ENCODE peak calls at places on chromosomes 5 and 9, in seven cellular contexts. A is epithelial cell of esophagus; U is CD8-positive, alpha-beta T cell; X is AG04450; E is astrocyte of the spinal cord; O is CD4-positive, alpha-beta memory T cell; C is psoas muscle. J is an unnamed sample.

GRCh38 chr5:68273717-68274409 is 58.3 kb downstream of the PIK3R1 start:
- DNase-seq in C (no peak), O (no peak), A (peak), X (no peak), U (no peak), E (no peak), J (no peak)

GRCh38 chr5:96321371-96321770 is 111.7 kb downstream of the PCSK1 start:
- DNase-seq in C (no peak), E (no peak), A (peak), O (no peak), X (no peak), U (no peak), J (no peak)

GRCh38 chr9:109967651-109968331 is 187.8 kb downstream of the PALM2AKAP2 start:
- DNase-seq in C (no peak), A (no peak), U (no peak), O (no peak), E (no peak), X (no peak), J (no peak)

GRCh38 chr5:43702815-43703214 is 99.8 kb downstream of the NNT start:
- DNase-seq in O (no peak), E (peak), C (no peak), X (no peak), A (no peak), U (no peak), J (no peak)

GRCh38 chr5:125348221-125348692 is 601.8 kb upstream of the ZNF608 start:
- DNase-seq in A (no peak), E (peak), X (no peak), C (peak), U (no peak), O (no peak), J (no peak)

GRCh38 chr5:132354381-132354780 is 15.1 kb upstream of the SLC22A5 start:
- DNase-seq in A (no peak), C (no peak), X (no peak), E (no peak), O (no peak), U (no peak), J (no peak)

GRCh38 chr5:60334281-60334713 is 365.7 kb downstream of the DEPDC1B start:
- DNase-seq in C (no peak), X (no peak), O (no peak), U (no peak), A (peak), E (peak), J (no peak)

GRCh38 chr5:149371296-149371962 is 7.7 kb downstream of the IL17B start:
- DNase-seq in O (peak), X (no peak), E (peak), U (peak), C (peak), A (peak), J (peak)

GRCh38 chr5:16428359-16428758 is 37.2 kb downstream of the ZNF622 start:
- DNase-seq in U (no peak), A (no peak), X (no peak), E (no peak), C (no peak), O (no peak), J (no peak)

GRCh38 chr9:110351009-110351467 is 13.4 kb upstream of the TXNDC8 start:
- DNase-seq in X (peak), A (peak), C (no peak), O (no peak), U (no peak), E (peak), J (no peak)

GRCh38 chr9:123488683-123489321 is 132.8 kb downstream of the CRB2 start:
- DNase-seq in X (no peak), U (no peak), C (no peak), A (no peak), O (no peak), E (no peak), J (no peak)

GRCh38 chr5:97208714-97209113 is 25.7 kb upstream of the RIOK2 start:
- DNase-seq in C (no peak), U (no peak), X (no peak), O (no peak), A (no peak), E (no peak), J (no peak)

GRCh38 chr9:87381050-87381711 is 116.5 kb upstream of the DAPK1 start:
- DNase-seq in O (no peak), U (no peak), X (no peak), C (no peak), A (no peak), E (peak), J (no peak)

GRCh38 chr9:89234636-89235035 is 56.0 kb upstream of the SHC3 start:
- DNase-seq in C (peak), U (no peak), O (no peak), E (peak), X (no peak), A (peak), J (no peak)

DNA sequence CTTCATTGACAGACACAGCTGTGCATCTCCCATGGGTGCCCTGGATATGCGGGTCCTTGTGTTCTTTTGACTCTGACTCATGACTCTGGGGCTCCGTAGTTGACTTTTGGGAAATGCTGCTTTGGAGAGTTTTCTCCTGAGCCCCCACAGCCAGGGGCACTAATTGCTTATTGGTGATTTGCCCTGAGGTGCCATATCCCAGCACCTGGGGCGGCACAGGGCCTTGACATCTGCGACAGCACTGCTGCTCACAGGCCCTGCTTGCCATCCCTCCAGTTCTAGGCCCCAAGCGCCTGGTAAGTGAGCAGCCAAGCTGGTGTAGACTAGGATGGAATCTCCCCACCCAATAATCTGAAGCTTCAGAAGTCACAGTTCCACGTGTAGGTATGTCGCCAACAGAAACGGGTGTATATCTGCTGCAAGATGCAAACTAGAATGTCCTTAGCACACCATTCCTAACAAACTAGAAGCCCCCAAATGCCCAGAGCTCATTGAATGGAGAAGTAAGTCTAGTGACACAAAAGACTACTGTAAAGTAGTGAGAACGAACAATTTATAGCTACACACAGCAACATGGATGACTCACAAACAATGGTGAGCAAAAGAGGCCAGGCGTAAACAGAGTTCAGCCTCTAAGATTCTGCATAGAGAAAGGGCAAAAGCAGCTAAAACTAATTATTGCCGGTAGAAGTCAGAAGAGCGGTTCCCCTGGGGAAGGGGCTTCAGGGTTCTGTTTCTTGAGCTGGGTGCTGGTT is 74.9 kb downstream of the AMBP start:
- DNase-seq in U (no peak), X (no peak), E (peak), A (no peak), C (no peak), O (no peak), J (peak)
- H3K4me3 ChIP-seq in U (no peak), X (no peak), E (no peak), A (no peak), C (no peak), O (no peak), J (no peak)

DNA sequence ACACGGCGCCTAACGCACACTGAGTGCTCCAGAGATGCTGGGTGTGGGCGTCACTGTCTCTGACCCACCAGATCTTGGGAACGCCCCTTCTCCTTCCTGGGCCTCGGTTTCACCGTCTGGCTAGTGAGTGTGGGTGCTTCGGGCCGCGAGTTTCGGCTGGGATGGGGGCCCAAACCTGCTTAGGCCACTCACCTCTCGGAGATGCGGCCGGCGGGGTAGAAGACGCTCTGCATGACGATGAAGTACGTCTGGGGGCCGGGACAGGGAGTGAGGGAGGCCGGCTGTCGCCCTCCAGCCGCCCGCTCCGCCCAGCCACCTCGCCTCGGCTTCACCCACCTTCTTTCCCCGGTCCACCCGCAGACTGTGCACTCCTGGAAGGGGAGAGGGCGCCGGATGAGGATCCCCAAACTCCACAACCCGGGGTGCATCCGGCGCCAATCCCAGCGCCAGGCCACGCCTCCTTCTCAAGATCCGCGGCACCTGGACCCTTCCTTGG is 3.6 kb downstream of the PIP5KL1 start:
- DNase-seq in C (no peak), E (no peak), O (no peak), U (no peak), X (no peak), A (peak), J (no peak)
- H3K4me3 ChIP-seq in C (no peak), E (peak), O (no peak), U (peak), X (peak), A (peak), J (peak)

GRCh38 chr9:129794549-129794948 is 8.4 kb upstream of the TOR1B start:
- DNase-seq in E (no peak), O (no peak), A (no peak), C (no peak), X (no peak), U (no peak), J (no peak)
- H3K4me3 ChIP-seq in E (no peak), O (no peak), A (no peak), C (no peak), X (no peak), U (no peak), J (no peak)

DNA sequence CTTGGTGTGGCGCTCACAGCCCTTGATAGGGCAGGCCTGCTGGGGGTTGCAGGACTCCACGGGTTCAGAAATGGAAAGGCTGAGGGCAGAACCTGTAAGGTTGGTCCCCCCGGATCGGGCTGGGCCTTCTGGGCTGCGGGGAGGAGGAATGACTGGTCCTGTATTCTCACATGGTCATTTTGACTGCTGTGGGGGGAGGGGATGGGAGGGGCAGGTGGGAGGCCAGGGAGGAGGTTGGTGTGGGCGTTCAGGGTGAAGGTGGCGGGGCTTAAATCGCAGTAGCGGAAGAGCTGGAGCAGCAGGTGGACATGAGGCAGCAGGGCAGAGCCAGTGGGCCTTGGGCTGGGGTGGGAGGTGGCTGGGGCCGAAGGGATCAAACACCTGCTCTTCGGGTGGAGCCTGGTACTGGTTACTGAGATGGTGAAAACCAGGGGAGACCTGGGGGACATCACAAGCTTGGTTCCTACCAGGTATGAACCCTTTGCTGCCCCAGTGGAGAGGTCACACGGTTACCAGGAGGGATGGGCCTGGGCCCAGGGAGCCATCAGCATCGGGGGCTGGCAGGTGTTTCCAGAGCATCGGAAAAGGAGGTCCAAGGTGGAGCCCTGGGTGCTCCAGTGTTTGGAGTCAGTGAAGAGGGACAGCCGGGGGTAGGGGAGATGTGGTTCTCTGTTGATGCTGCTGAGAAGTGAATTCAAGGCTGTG is 1.8 kb downstream of the MRPS2 start:
- DNase-seq in O (no peak), U (no peak), E (no peak), C (no peak), X (no peak), A (no peak), J (no peak)
- H3K4me3 ChIP-seq in O (peak), U (peak), E (no peak), C (peak), X (peak), A (peak), J (no peak)

DNA sequence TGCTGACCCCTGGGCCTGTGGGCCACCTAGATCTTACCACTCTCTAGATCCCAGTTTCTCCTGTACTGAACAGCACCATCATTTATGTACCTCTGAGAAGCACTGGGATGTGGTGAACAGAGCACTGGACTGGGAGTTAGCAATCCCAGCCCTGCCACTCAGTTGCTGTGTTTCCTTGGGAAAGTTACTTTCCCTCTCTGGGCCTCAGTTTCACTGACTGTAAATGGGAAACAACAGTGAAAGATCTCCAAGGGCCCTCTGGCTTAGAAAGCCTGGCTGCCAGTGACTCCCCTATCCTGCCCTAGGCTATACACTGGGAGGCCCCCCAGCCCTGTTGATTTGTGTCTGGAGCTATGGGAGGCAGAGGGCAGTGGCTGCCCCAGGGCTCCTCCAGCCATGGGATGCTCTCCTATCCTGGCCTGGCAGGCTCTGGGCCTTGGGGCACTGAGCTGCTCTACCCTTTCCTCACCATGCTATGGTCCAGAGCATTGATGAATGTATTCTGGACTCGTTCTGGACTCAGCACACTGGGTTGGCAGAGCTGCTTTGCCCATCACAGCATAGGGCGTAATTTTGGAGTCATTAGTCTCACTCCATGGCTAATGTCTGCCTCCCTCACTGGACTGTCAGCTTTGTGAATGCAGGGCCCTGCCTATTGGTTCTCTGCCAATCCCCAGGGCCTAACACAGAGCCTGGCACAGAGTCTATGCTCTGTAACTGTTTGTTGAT is 99.3 kb downstream of the RGS3 start:
- DNase-seq in A (no peak), C (no peak), X (no peak), U (no peak), O (no peak), E (no peak), J (no peak)
- H3K4me3 ChIP-seq in A (no peak), C (no peak), X (no peak), U (no peak), O (no peak), E (no peak), J (no peak)

DNA sequence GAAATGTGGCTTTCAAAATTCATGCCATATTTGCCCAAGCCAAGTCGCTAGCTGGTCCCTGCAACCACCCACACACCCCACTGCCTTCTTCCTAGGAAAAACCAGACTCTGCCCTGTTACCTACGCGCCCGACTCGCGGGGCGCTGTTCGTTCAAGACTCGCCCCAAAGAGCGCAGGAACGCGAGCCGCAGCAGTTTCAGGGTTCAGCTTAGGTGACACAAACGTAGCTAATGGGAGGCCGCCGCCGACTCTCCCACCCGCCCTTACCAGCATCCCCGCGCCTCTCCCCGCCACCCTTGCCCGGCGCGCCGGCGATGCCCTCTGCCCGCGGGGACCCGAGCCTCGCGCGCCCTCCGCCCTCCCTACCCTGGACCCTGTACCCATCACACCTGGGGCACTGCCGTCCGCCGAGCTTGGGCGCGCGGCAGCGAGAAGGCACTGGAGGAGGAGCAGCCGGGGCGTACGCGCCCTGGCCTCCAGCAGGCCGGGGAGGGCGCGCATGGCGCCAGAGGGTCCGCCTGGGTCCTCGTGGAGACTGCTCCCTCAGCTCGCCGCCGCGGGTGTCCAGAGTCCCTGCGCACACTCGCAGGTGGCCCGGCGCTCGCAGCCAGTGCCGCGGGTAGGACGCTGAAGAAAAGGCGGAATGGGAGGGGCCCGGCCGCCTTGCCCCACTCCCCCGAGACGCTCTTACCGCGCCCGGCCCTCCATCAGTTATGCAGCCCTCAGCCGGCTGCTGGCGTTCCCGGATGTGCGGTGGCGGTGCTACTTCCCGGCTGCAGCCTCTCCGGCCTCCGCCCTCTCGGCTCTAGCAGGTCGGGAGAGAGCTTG is at the start of gene EMB:
- DNase-seq in X (no peak), C (peak), O (peak), U (peak), A (peak), E (peak), J (peak)
- H3K4me3 ChIP-seq in X (peak), C (peak), O (peak), U (peak), A (peak), E (peak), J (peak)

GRCh38 chr5:187617-188451 is 3.5 kb upstream of the LRRC14B start:
- DNase-seq in E (no peak), C (peak), U (no peak), X (no peak), A (no peak), O (no peak), J (no peak)

GRCh38 chr5:188488-189481 is 2.5 kb upstream of the LRRC14B start:
- DNase-seq in E (peak), U (peak), O (peak), C (peak), A (peak), X (peak), J (peak)

GRCh38 chr5:189976-190365 is 1.3 kb upstream of the LRRC14B start:
- DNase-seq in U (no peak), C (peak), O (no peak), A (no peak), X (no peak), E (no peak), J (no peak)

GRCh38 chr5:190366-191035 is 794 bp upstream of the LRRC14B start:
- DNase-seq in O (no peak), U (no peak), X (no peak), A (no peak), E (no peak), C (peak), J (no peak)

DNA sequence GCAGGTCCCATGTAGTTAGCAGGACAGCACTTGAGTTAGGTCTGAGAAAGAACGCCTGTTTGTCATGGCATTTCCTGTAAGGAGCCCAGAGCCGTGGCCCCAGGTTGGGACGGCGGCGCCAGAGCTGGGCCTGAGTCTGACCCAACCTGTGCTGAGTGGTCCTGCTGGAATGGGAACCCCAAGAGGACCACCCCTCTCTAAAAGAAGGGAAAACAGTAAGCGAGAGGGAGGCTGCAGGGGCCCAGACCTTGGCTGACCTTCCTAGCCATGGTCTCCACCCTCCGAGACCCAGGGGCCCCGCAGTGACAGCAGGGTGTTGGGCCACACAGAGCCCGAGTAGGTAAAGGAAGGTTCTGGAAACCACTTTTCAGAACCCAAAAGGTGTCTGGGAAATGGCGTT is 1.8 kb upstream of the LRRC14B start:
- DNase-seq in E (no peak), A (no peak), U (no peak), C (peak), O (no peak), X (no peak), J (no peak)
- H3K4me3 ChIP-seq in E (no peak), A (no peak), U (no peak), C (no peak), O (no peak), X (no peak), J (no peak)

GRCh38 chr9:104746798-104747197 is 685 bp upstream of the NIPSNAP3A start:
- DNase-seq in E (no peak), U (no peak), A (no peak), C (no peak), O (no peak), X (no peak), J (no peak)
- H3K4me3 ChIP-seq in E (peak), U (peak), A (peak), C (peak), O (peak), X (peak), J (peak)

GRCh38 chr5:137142371-137143243 is 356.5 kb downstream of the SPOCK1 start:
- DNase-seq in U (no peak), X (peak), O (no peak), E (peak), C (peak), A (peak), J (peak)

GRCh38 chr5:137141779-137142178 is 357.3 kb downstream of the SPOCK1 start:
- DNase-seq in O (no peak), U (no peak), X (no peak), C (peak), A (peak), E (no peak), J (peak)

GRCh38 chr5:137137013-137137632 is 362.0 kb downstream of the SPOCK1 start:
- DNase-seq in E (no peak), U (no peak), C (no peak), X (no peak), O (no peak), A (no peak), J (no peak)
- H3K4me3 ChIP-seq in E (no peak), U (no peak), C (no peak), X (no peak), O (no peak), A (no peak), J (no peak)

GRCh38 chr9:132672413-132672690 is 2.1 kb downstream of the GTF3C4 start:
- DNase-seq in C (no peak), X (no peak), U (no peak), A (peak), O (no peak), E (no peak), J (no peak)
- H3K4me3 ChIP-seq in C (no peak), X (peak), U (no peak), A (peak), O (no peak), E (no peak), J (no peak)